ENCODE peak calls at places on chromosomes 2 and 18, in eight cellular contexts. N is GM23248, X is bronchial epithelial cell, G is iPS DF 6.9, V is PC-9, E is BJ, R is HCT116, H is Peyer's patch. L is an unnamed sample. For H3K36me3, the result is how much of the 10 kb centered on the place peaks cover.

GRCh38 chr2:112542974-112543760 is 902 bp downstream of the POLR1B start:
- DNase-seq in N (peak), X (peak), G (no peak), V (no peak), E (no peak), R (peak), H (no peak), L (no peak)

GRCh38 chr2:172554352-172555271 is 1.3 kb upstream of the PDK1 start:
- DNase-seq in N (no peak), X (peak), G (no peak), V (no peak), E (no peak), R (no peak), H (no peak), L (no peak)

GRCh38 chr2:88126772-88127637 is 857 bp downstream of the FABP1 start:
- DNase-seq in N (no peak), X (no peak), G (no peak), V (no peak), E (no peak), R (no peak), H (no peak), L (no peak)

GRCh38 chr2:159591221-159591620 is 25.1 kb downstream of the BAZ2B start:
- DNase-seq in N (no peak), X (no peak), G (no peak), V (no peak), E (no peak), R (no peak), H (no peak), L (no peak)

GRCh38 chr2:199742884-199743283 is 108.1 kb downstream of the FTCDNL1 start:
- DNase-seq in N (no peak), X (no peak), G (no peak), V (no peak), E (no peak), R (no peak), H (no peak), L (no peak)

GRCh38 chr2:85423525-85423924 is 5.0 kb downstream of the SH2D6 start:
- DNase-seq in N (no peak), X (no peak), G (no peak), V (no peak), E (no peak), R (no peak), H (no peak), L (no peak)

GRCh38 chr2:40095003-40095402 is 315.9 kb upstream of the THUMPD2 start:
- DNase-seq in N (peak), X (peak), G (no peak), V (no peak), E (no peak), R (no peak), H (no peak), L (no peak)

GRCh38 chr2:85852078-85852790 is 36.6 kb downstream of the ST3GAL5 start:
- DNase-seq in N (no peak), X (no peak), G (no peak), V (no peak), E (no peak), R (no peak), H (peak), L (no peak)

GRCh38 chr2:95345415-95346235 is 48.5 kb downstream of the KCNIP3 start:
- DNase-seq in N (peak), X (peak), G (peak), V (peak), E (peak), R (peak), H (peak), L (peak)

GRCh38 chr2:42092084-42092996 is 44.5 kb downstream of the PKDCC start:
- DNase-seq in N (no peak), X (peak), G (no peak), V (no peak), E (no peak), R (no peak), H (no peak), L (no peak)

GRCh38 chr2:189304360-189304759 is 124.8 kb upstream of the COL5A2 start:
- DNase-seq in N (no peak), X (no peak), G (no peak), V (no peak), E (no peak), R (no peak), H (peak), L (no peak)

GRCh38 chr18:58222439-58223125 is 178.6 kb downstream of the NEDD4L start:
- DNase-seq in N (peak), X (peak), G (no peak), V (peak), E (no peak), R (no peak), H (no peak), L (no peak)

GRCh38 chr2:237207641-237208040 is 122.0 kb downstream of the COPS8 start:
- DNase-seq in N (peak), X (no peak), G (no peak), V (peak), E (peak), R (no peak), H (no peak), L (no peak)

GRCh38 chr18:6807504-6808257 is 78.2 kb downstream of the ARHGAP28 start:
- DNase-seq in N (no peak), X (no peak), G (no peak), V (no peak), E (no peak), R (no peak), H (no peak), L (no peak)

GRCh38 chr2:219426068-219426443 is 7.9 kb downstream of the DES start:
- DNase-seq in N (no peak), X (no peak), G (no peak), V (no peak), E (no peak), R (no peak), H (no peak), L (no peak)

GRCh38 chr2:105449083-105449482 is 50.2 kb upstream of the FHL2 start:
- DNase-seq in N (no peak), X (peak), G (no peak), V (peak), E (no peak), R (no peak), H (no peak), L (no peak)

GRCh38 chr2:190270298-190270697 is 49.3 kb downstream of the HIBCH start:
- DNase-seq in N (no peak), X (peak), G (no peak), V (no peak), E (no peak), R (no peak), H (no peak), L (no peak)

GRCh38 chr2:124804014-124804940 is 779.2 kb downstream of the CNTNAP5 start:
- DNase-seq in N (peak), X (peak), G (peak), V (no peak), E (no peak), R (peak), H (no peak), L (no peak)

GRCh38 chr18:26579941-26580618 is 31.7 kb upstream of the KCTD1 start:
- DNase-seq in N (no peak), X (peak), G (no peak), V (peak), E (no peak), R (peak), H (no peak), L (peak)

GRCh38 chr2:72887032-72887835 is at the start of gene SPR:
- DNase-seq in N (peak), X (peak), G (no peak), V (peak), E (no peak), R (peak), H (peak), L (no peak)

GRCh38 chr2:24077535-24077877 is 1.4 kb upstream of the SF3B6 start:
- DNase-seq in N (no peak), X (peak), G (no peak), V (no peak), E (no peak), R (no peak), H (no peak), L (no peak)

GRCh38 chr18:73681912-73682311 is 465.7 kb downstream of the FBXO15 start:
- DNase-seq in N (no peak), X (no peak), G (no peak), V (no peak), E (no peak), R (no peak), H (no peak), L (no peak)

GRCh38 chr18:58280159-58280540 is 236.1 kb downstream of the NEDD4L start:
- DNase-seq in N (no peak), X (no peak), G (no peak), V (no peak), E (no peak), R (no peak), H (no peak), L (no peak)

GRCh38 chr2:239466046-239466754 is 65.4 kb upstream of the HDAC4 start:
- DNase-seq in N (peak), X (no peak), G (no peak), V (no peak), E (no peak), R (no peak), H (no peak), L (peak)

GRCh38 chr2:231263118-231263831 is 64.8 kb downstream of the ARMC9 start:
- DNase-seq in N (no peak), X (no peak), G (no peak), V (no peak), E (no peak), R (no peak), H (no peak), L (no peak)

GRCh38 chr18:24427484-24427883 is 1.0 kb downstream of the IMPACT start:
- DNase-seq in N (peak), X (peak), G (no peak), V (no peak), E (no peak), R (no peak), H (no peak), L (no peak)

GRCh38 chr2:72745679-72746368 is 80.0 kb downstream of the EXOC6B start:
- DNase-seq in N (peak), X (peak), G (peak), V (peak), E (peak), R (peak), H (no peak), L (no peak)

GRCh38 chr2:23617167-23617787 is 232.3 kb downstream of the KLHL29 start:
- DNase-seq in N (peak), X (no peak), G (no peak), V (no peak), E (peak), R (no peak), H (no peak), L (no peak)

GRCh38 chr2:229725716-229726346 is 11.5 kb upstream of the DNER start:
- DNase-seq in N (peak), X (peak), G (no peak), V (no peak), E (peak), R (peak), H (no peak), L (no peak)

GRCh38 chr2:223041527-223042109 is 10.4 kb upstream of the KCNE4 start:
- DNase-seq in N (peak), X (peak), G (no peak), V (peak), E (peak), R (peak), H (peak), L (peak)

GRCh38 chr2:8800218-8800617 is 37.2 kb downstream of the KIDINS220 start:
- DNase-seq in N (no peak), X (no peak), G (no peak), V (no peak), E (no peak), R (no peak), H (no peak), L (no peak)

GRCh38 chr2:238910751-238911351 is 63.0 kb downstream of the TWIST2 start:
- DNase-seq in N (peak), X (peak), G (no peak), V (no peak), E (no peak), R (no peak), H (no peak), L (peak)

GRCh38 chr2:181178823-181179412 is 198.5 kb downstream of the UBE2E3 start:
- DNase-seq in N (no peak), X (no peak), G (peak), V (no peak), E (no peak), R (peak), H (peak), L (no peak)

GRCh38 chr2:236670235-236670620 is 100.6 kb downstream of the ACKR3 start:
- DNase-seq in N (no peak), X (no peak), G (no peak), V (no peak), E (no peak), R (no peak), H (no peak), L (no peak)

GRCh38 chr18:26614374-26614773 is 66.0 kb upstream of the KCTD1 start:
- DNase-seq in N (peak), X (no peak), G (no peak), V (no peak), E (no peak), R (no peak), H (no peak), L (no peak)

DNA sequence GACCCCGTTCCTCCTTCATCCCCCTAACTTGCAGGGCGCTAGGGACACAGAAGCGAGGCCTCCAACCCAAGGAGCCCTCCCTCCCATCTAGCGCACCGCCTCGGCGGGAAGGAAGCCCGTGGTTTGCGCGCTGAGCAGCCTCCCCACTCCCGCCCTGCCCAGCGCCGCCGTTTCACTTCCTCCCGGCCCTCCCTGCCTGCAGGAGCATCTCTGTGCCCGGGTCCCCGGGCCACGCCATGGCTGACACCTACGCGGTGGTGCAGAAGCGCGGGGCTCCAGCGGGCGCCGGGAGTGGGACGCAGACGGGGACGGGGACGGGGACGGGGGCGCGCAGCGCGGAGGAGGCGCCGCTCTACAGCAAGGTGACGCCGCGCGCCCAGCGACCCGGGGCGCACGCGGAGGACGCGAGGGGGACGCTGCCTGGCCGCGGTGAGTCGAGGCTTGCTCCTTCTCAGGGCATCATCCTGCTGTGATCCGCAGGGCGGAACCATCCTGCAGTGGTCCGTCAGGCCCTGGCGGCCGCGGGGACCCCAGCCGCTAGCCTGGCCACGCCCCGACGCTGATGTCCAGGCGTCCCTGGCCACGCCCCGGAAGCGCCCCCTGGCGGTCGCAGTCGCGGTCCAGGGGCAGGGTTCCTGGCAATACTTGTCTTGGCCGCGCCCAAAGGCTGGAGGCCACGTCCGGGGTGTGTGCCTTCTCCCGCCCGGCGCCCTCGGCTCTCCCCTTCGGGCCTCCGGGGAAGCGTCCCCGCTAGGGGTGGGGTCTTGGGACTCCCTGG is 16.4 kb downstream of the PTPN18 start:
- DNase-seq in N (peak), X (peak), G (no peak), V (peak), E (no peak), R (peak), H (peak), L (peak)
- H3K4me3 ChIP-seq in N (peak), X (peak), G (peak), V (peak), E (peak), R (peak), H (peak), L (peak)

GRCh38 chr2:27225526-27225925 is 8.4 kb downstream of the CAD start:
- DNase-seq in N (no peak), X (no peak), G (no peak), V (no peak), E (no peak), R (no peak), H (no peak), L (no peak)
- H3K36me3 ChIP-seq in N (half or more), X (under half), G (half or more), V (under half), E (under half), R (half or more), H (under half), L (half or more)

DNA sequence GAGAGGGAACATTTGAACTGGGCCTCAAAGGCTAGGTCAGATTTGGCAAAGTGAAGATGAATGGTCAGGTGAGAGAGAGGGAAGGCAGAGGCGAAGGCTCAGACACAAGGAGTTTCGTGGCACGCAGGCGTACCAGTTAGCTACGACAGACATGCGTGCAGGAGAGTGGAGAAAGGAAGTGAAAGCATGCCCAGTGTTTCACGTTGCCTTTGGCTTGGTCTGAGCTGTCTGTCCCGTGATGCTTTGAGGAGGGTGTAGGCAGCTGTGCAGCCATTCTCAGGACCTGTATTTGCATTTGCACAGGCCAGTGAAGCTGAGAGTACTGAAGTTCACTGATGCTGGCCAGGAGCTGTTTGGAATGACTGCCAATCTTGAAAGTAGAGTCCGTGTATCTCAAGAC is 69.5 kb downstream of the HNRNPLL start:
- DNase-seq in N (no peak), X (no peak), G (no peak), V (no peak), E (no peak), R (no peak), H (peak), L (no peak)
- H3K4me3 ChIP-seq in N (no peak), X (no peak), G (no peak), V (no peak), E (no peak), R (no peak), H (no peak), L (no peak)

DNA sequence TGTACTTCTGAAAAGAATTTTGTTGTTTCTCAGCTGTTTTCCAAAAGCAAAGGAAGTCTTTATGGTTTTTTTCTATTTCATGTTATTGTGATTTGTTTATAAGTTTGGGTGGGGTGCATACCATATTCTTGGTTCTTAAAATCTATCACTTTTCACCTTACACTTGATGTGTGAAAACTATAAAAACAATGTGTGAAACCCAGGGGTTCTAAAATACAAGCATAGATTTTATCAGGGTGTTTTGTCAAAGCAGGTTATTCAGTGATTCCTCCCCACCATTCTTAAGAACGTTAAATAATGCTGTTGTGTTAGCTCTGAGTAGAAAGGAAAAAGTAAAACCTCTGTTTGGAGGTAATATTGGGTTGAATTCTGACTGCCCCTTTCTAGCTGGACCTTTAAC is 17.7 kb downstream of the RPE start:
- DNase-seq in N (no peak), X (no peak), G (no peak), V (no peak), E (no peak), R (no peak), H (no peak), L (no peak)
- H3K36me3 ChIP-seq in N (half or more), X (under half), G (under half), V (under half), E (under half), R (half or more), H (under half), L (half or more)

GRCh38 chr2:234949762-234950434 is 1.9 kb upstream of the SH3BP4 start:
- DNase-seq in N (peak), X (peak), G (no peak), V (peak), E (peak), R (no peak), H (no peak), L (no peak)

GRCh38 chr2:234950730-234951385 is 959 bp upstream of the SH3BP4 start:
- DNase-seq in N (peak), X (peak), G (no peak), V (no peak), E (no peak), R (no peak), H (no peak), L (no peak)

GRCh38 chr2:234952270-234953115 is 676 bp downstream of the SH3BP4 start:
- DNase-seq in N (peak), X (no peak), G (no peak), V (no peak), E (no peak), R (no peak), H (no peak), L (no peak)

GRCh38 chr2:234951386-234952269 is at the start of gene SH3BP4:
- DNase-seq in N (peak), X (no peak), G (no peak), V (peak), E (no peak), R (no peak), H (peak), L (no peak)

DNA sequence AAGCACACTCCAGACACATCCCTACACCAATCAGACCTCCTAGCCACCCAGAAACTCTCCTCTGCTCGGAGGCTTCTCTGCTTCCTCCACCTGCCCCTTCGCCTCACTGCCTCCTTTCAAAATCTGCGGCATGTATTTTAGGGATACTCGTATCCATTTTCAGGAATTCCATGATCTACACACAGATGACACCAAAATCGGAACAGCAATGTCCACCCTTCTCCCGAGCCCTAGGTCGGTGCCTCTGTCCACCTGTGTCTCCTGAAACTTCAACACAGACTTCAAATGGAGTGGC is 1.4 kb upstream of the SH3BP4 start:
- DNase-seq in N (no peak), X (no peak), G (no peak), V (no peak), E (no peak), R (no peak), H (no peak), L (no peak)
- H3K4me3 ChIP-seq in N (peak), X (no peak), G (no peak), V (no peak), E (no peak), R (no peak), H (no peak), L (no peak)

GRCh38 chr2:74474899-74475298 is 2.4 kb upstream of the MRPL53 start:
- DNase-seq in N (no peak), X (no peak), G (no peak), V (no peak), E (no peak), R (no peak), H (no peak), L (no peak)
- H3K36me3 ChIP-seq in N (under half), X (under half), G (under half), V (under half), E (under half), R (under half), H (under half), L (under half)

GRCh38 chr2:203533696-203534471 is 1.2 kb downstream of the RAPH1 start:
- DNase-seq in N (peak), X (peak), G (no peak), V (no peak), E (peak), R (no peak), H (no peak), L (no peak)
- H3K4me3 ChIP-seq in N (peak), X (peak), G (peak), V (peak), E (peak), R (peak), H (peak), L (peak)

GRCh38 chr18:34224423-34225217 is at the start of gene NOL4:
- DNase-seq in N (peak), X (peak), G (peak), V (no peak), E (no peak), R (no peak), H (no peak), L (no peak)
- H3K36me3 ChIP-seq in N (under half), X (under half), G (under half), V (under half), E (under half), R (under half), H (under half), L (under half)